ENCODE peak calls at places on chromosomes 6 and 20, in eight cellular contexts. One of them, this sample, is unnamed.

GRCh38 chr20:34315236-34315635 is 12.1 kb upstream of the AHCY start:
- DNase-seq in neural progenitor cell: no peak
- DNase-seq in tibial nerve: no peak
- DNase-seq in lower lobe of right lung: no peak
- DNase-seq in heart right ventricle: no peak
- DNase-seq in H9: no peak
- DNase-seq in GM20000: no peak
- DNase-seq in RWPE2: no peak
- DNase-seq in this sample: no peak

GRCh38 chr6:105326838-105327745 is 75.8 kb downstream of the PREP start:
- DNase-seq in neural progenitor cell: no peak
- DNase-seq in tibial nerve: no peak
- DNase-seq in lower lobe of right lung: no peak
- DNase-seq in heart right ventricle: peak; percentile 32
- DNase-seq in H9: no peak
- DNase-seq in GM20000: no peak
- DNase-seq in RWPE2: no peak
- DNase-seq in this sample: no peak

GRCh38 chr6:114785235-114786127 is 442.7 kb upstream of the HS3ST5 start:
- DNase-seq in neural progenitor cell: no peak
- DNase-seq in tibial nerve: no peak
- DNase-seq in lower lobe of right lung: no peak
- DNase-seq in heart right ventricle: no peak
- DNase-seq in H9: no peak
- DNase-seq in GM20000: no peak
- DNase-seq in RWPE2: no peak
- DNase-seq in this sample: no peak

GRCh38 chr6:14635933-14636599 is 518.5 kb downstream of the CD83 start:
- DNase-seq in neural progenitor cell: no peak
- DNase-seq in tibial nerve: no peak
- DNase-seq in lower lobe of right lung: no peak
- DNase-seq in heart right ventricle: no peak
- DNase-seq in H9: no peak
- DNase-seq in GM20000: peak; percentile 34
- DNase-seq in RWPE2: no peak
- DNase-seq in this sample: no peak

GRCh38 chr20:8938532-8938931 is 130.4 kb upstream of the PLCB4 start:
- DNase-seq in neural progenitor cell: no peak
- DNase-seq in tibial nerve: no peak
- DNase-seq in lower lobe of right lung: no peak
- DNase-seq in heart right ventricle: no peak
- DNase-seq in H9: no peak
- DNase-seq in GM20000: no peak
- DNase-seq in RWPE2: no peak
- DNase-seq in this sample: no peak

GRCh38 chr20:36519944-36520343 is 21.4 kb upstream of the MYL9 start:
- DNase-seq in neural progenitor cell: no peak
- DNase-seq in tibial nerve: no peak
- DNase-seq in lower lobe of right lung: no peak
- DNase-seq in heart right ventricle: no peak
- DNase-seq in H9: no peak
- DNase-seq in GM20000: no peak
- DNase-seq in RWPE2: no peak
- DNase-seq in this sample: no peak

GRCh38 chr6:143843689-143844405 is 709 bp downstream of the LTV1 start:
- DNase-seq in neural progenitor cell: peak; percentile 8
- DNase-seq in tibial nerve: no peak
- DNase-seq in lower lobe of right lung: no peak
- DNase-seq in heart right ventricle: no peak
- DNase-seq in H9: no peak
- DNase-seq in GM20000: no peak
- DNase-seq in RWPE2: no peak
- DNase-seq in this sample: no peak

GRCh38 chr6:139820191-139820590 is 445.7 kb upstream of the CITED2 start:
- DNase-seq in neural progenitor cell: no peak
- DNase-seq in tibial nerve: no peak
- DNase-seq in lower lobe of right lung: no peak
- DNase-seq in heart right ventricle: no peak
- DNase-seq in H9: no peak
- DNase-seq in GM20000: no peak
- DNase-seq in RWPE2: no peak
- DNase-seq in this sample: no peak

GRCh38 chr6:163876391-163876790 is 461.9 kb downstream of the QKI start:
- DNase-seq in neural progenitor cell: peak; percentile 8
- DNase-seq in tibial nerve: no peak
- DNase-seq in lower lobe of right lung: no peak
- DNase-seq in heart right ventricle: no peak
- DNase-seq in H9: no peak
- DNase-seq in GM20000: no peak
- DNase-seq in RWPE2: no peak
- DNase-seq in this sample: no peak

GRCh38 chr20:40962733-40963504 is 65.7 kb upstream of the TOP1 start:
- DNase-seq in neural progenitor cell: peak; percentile 81
- DNase-seq in tibial nerve: peak; percentile 55
- DNase-seq in lower lobe of right lung: peak; percentile 73
- DNase-seq in heart right ventricle: peak; percentile 65
- DNase-seq in H9: peak; percentile 87
- DNase-seq in GM20000: peak; percentile 74
- DNase-seq in RWPE2: peak; percentile 81
- DNase-seq in this sample: peak; percentile 68

GRCh38 chr6:170282512-170283158 is 8.2 kb downstream of the DLL1 start:
- DNase-seq in neural progenitor cell: no peak
- DNase-seq in tibial nerve: no peak
- DNase-seq in lower lobe of right lung: no peak
- DNase-seq in heart right ventricle: no peak
- DNase-seq in H9: no peak
- DNase-seq in GM20000: no peak
- DNase-seq in RWPE2: peak; percentile 19
- DNase-seq in this sample: no peak

GRCh38 chr20:39117486-39117885 is 155.3 kb downstream of the DHX35 start:
- DNase-seq in neural progenitor cell: no peak
- DNase-seq in tibial nerve: no peak
- DNase-seq in lower lobe of right lung: no peak
- DNase-seq in heart right ventricle: no peak
- DNase-seq in H9: no peak
- DNase-seq in GM20000: no peak
- DNase-seq in RWPE2: peak; percentile 91
- DNase-seq in this sample: no peak

GRCh38 chr6:153965996-153966395 is 73.0 kb upstream of the OPRM1 start:
- DNase-seq in neural progenitor cell: no peak
- DNase-seq in tibial nerve: no peak
- DNase-seq in lower lobe of right lung: no peak
- DNase-seq in heart right ventricle: no peak
- DNase-seq in H9: no peak
- DNase-seq in GM20000: no peak
- DNase-seq in RWPE2: no peak
- DNase-seq in this sample: no peak

GRCh38 chr6:57276946-57277345 is 40.5 kb upstream of the PRIM2 start:
- DNase-seq in neural progenitor cell: no peak
- DNase-seq in tibial nerve: no peak
- DNase-seq in lower lobe of right lung: no peak
- DNase-seq in heart right ventricle: no peak
- DNase-seq in H9: no peak
- DNase-seq in GM20000: no peak
- DNase-seq in RWPE2: no peak
- DNase-seq in this sample: no peak

GRCh38 chr6:108689279-108690161 is 128.8 kb downstream of the FOXO3 start:
- DNase-seq in neural progenitor cell: no peak
- DNase-seq in tibial nerve: peak; percentile 81
- DNase-seq in lower lobe of right lung: peak; percentile 91
- DNase-seq in heart right ventricle: peak; percentile 83
- DNase-seq in H9: no peak
- DNase-seq in GM20000: no peak
- DNase-seq in RWPE2: peak; percentile 98
- DNase-seq in this sample: no peak

GRCh38 chr6:73523434-73524123 is 2.7 kb upstream of the EEF1A1 start:
- DNase-seq in neural progenitor cell: no peak
- DNase-seq in tibial nerve: peak; percentile 58
- DNase-seq in lower lobe of right lung: peak; percentile 84
- DNase-seq in heart right ventricle: peak; percentile 57
- DNase-seq in H9: peak; percentile 66
- DNase-seq in GM20000: peak; percentile 78
- DNase-seq in RWPE2: peak; percentile 66
- DNase-seq in this sample: no peak

GRCh38 chr20:18133962-18134361 is 3.7 kb upstream of the KAT14 start:
- DNase-seq in neural progenitor cell: no peak
- DNase-seq in tibial nerve: no peak
- DNase-seq in lower lobe of right lung: no peak
- DNase-seq in heart right ventricle: no peak
- DNase-seq in H9: no peak
- DNase-seq in GM20000: no peak
- DNase-seq in RWPE2: no peak
- DNase-seq in this sample: no peak

GRCh38 chr20:62768234-62768814 is 27.9 kb upstream of the MRGBP start:
- DNase-seq in neural progenitor cell: peak; percentile 60
- DNase-seq in tibial nerve: no peak
- DNase-seq in lower lobe of right lung: peak; percentile 28
- DNase-seq in heart right ventricle: no peak
- DNase-seq in H9: no peak
- DNase-seq in GM20000: no peak
- DNase-seq in RWPE2: no peak
- DNase-seq in this sample: no peak

GRCh38 chr6:129759851-129760595 is 50.0 kb upstream of the ARHGAP18 start:
- DNase-seq in neural progenitor cell: no peak
- DNase-seq in tibial nerve: no peak
- DNase-seq in lower lobe of right lung: no peak
- DNase-seq in heart right ventricle: no peak
- DNase-seq in H9: no peak
- DNase-seq in GM20000: no peak
- DNase-seq in RWPE2: no peak
- DNase-seq in this sample: no peak

DNA sequence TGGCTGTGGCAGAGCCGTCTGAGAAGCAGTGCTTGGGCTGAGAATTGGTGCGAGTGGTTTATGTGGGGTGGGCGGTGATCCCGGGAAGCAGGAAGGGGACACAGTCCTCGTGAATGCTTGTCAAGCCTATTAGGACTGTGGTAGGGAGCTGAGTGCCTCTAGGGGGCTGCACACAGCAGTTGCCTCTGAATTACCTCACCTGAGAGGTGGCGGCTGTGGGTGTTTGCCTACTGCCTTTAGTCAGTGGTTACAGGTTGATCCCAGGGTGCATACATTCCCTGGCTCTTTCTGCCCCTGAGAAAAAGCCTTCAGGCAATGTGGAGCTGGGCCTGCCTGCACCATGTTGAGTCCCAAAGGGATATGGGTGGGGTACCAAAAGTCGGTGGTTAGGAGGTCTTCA is 5.2 kb downstream of the AP5S1 start:
- DNase-seq in neural progenitor cell: no peak
- DNase-seq in tibial nerve: no peak
- DNase-seq in lower lobe of right lung: no peak
- DNase-seq in heart right ventricle: no peak
- DNase-seq in H9: peak; percentile 67
- DNase-seq in GM20000: no peak
- DNase-seq in RWPE2: no peak
- DNase-seq in this sample: no peak
- TF ChIP-seq CTCF in neural progenitor cell: no peak
- TF ChIP-seq CTCF in tibial nerve: no peak
- TF ChIP-seq CTCF in lower lobe of right lung: no peak
- TF ChIP-seq CTCF in heart right ventricle: no peak
- TF ChIP-seq CTCF in H9: peak; percentile 51
- TF ChIP-seq CTCF in GM20000: no peak
- TF ChIP-seq CTCF in RWPE2: no peak
- TF ChIP-seq CTCF in this sample: no peak

DNA sequence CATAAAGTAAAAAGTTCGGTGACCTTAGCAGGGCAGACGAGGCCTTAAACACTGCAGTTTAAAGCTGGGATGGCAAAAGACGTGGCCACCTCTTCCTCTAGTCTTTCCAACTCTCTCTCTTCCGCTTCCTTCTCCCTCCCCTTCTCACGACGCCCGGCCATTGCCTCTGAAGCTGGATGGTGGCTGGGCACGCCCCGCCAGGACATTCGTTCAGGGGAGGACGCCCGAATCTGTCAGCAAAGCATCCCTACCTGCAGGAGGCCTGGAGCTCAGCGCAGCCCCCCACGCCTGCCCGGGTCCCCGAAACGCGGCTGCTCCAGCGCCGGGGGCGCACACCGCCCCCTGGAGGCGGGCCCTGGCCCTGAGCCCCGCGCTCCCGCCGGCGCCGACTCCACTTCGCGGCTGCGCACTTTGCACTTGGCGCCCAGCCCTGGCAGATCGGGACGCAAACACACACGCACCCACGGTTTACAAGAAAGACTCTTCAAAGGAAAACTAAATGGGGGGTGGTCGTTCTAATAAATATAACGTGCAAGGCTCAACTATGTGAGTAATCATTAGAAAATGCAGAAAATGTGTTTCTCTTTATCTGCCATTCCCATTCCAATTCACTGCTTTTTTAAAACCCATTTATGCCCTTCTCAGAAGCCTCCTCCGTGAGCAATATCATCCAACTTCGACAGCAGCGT is 54.7 kb upstream of the FOXC1 start:
- DNase-seq in neural progenitor cell: peak; percentile 78
- DNase-seq in tibial nerve: peak; percentile 75
- DNase-seq in lower lobe of right lung: peak; percentile 79
- DNase-seq in heart right ventricle: peak; percentile 68
- DNase-seq in H9: peak; percentile 49
- DNase-seq in GM20000: peak; percentile 79
- DNase-seq in RWPE2: no peak
- DNase-seq in this sample: peak; percentile 73
- TF ChIP-seq CTCF in neural progenitor cell: peak; percentile 81
- TF ChIP-seq CTCF in tibial nerve: peak; percentile 91
- TF ChIP-seq CTCF in lower lobe of right lung: peak; percentile 81
- TF ChIP-seq CTCF in heart right ventricle: peak; percentile 82
- TF ChIP-seq CTCF in H9: peak; percentile 50
- TF ChIP-seq CTCF in GM20000: peak; percentile 61
- TF ChIP-seq CTCF in RWPE2: peak; percentile 97
- TF ChIP-seq CTCF in this sample: peak; percentile 49

GRCh38 chr20:10447028-10447427 is 11.9 kb downstream of the SLX4IP start:
- DNase-seq in neural progenitor cell: no peak
- DNase-seq in tibial nerve: no peak
- DNase-seq in lower lobe of right lung: no peak
- DNase-seq in heart right ventricle: no peak
- DNase-seq in H9: no peak
- DNase-seq in GM20000: peak; percentile 70
- DNase-seq in RWPE2: no peak
- DNase-seq in this sample: no peak
- TF ChIP-seq CTCF in neural progenitor cell: no peak
- TF ChIP-seq CTCF in tibial nerve: no peak
- TF ChIP-seq CTCF in lower lobe of right lung: no peak
- TF ChIP-seq CTCF in heart right ventricle: no peak
- TF ChIP-seq CTCF in H9: no peak
- TF ChIP-seq CTCF in GM20000: no peak
- TF ChIP-seq CTCF in RWPE2: peak; percentile 25
- TF ChIP-seq CTCF in this sample: no peak

GRCh38 chr20:22584922-22585785 is 782 bp upstream of the FOXA2 start:
- DNase-seq in neural progenitor cell: peak; percentile 68
- DNase-seq in tibial nerve: no peak
- DNase-seq in lower lobe of right lung: peak; percentile 57
- DNase-seq in heart right ventricle: no peak
- DNase-seq in H9: peak; percentile 55
- DNase-seq in GM20000: no peak
- DNase-seq in RWPE2: no peak
- DNase-seq in this sample: no peak

GRCh38 chr20:22586645-22587310 is 2.4 kb upstream of the FOXA2 start:
- DNase-seq in neural progenitor cell: peak; percentile 84
- DNase-seq in tibial nerve: peak; percentile 23
- DNase-seq in lower lobe of right lung: peak; percentile 78
- DNase-seq in heart right ventricle: no peak
- DNase-seq in H9: peak; percentile 77
- DNase-seq in GM20000: peak; percentile 74
- DNase-seq in RWPE2: no peak
- DNase-seq in this sample: no peak

GRCh38 chr20:22585786-22586493 is 1.6 kb upstream of the FOXA2 start:
- DNase-seq in neural progenitor cell: no peak
- DNase-seq in tibial nerve: no peak
- DNase-seq in lower lobe of right lung: no peak
- DNase-seq in heart right ventricle: no peak
- DNase-seq in H9: no peak
- DNase-seq in GM20000: no peak
- DNase-seq in RWPE2: no peak
- DNase-seq in this sample: no peak

GRCh38 chr20:22590662-22591061 is 6.3 kb upstream of the FOXA2 start:
- DNase-seq in neural progenitor cell: no peak
- DNase-seq in tibial nerve: no peak
- DNase-seq in lower lobe of right lung: no peak
- DNase-seq in heart right ventricle: no peak
- DNase-seq in H9: peak; percentile 54
- DNase-seq in GM20000: no peak
- DNase-seq in RWPE2: no peak
- DNase-seq in this sample: no peak
- TF ChIP-seq CTCF in neural progenitor cell: no peak
- TF ChIP-seq CTCF in tibial nerve: no peak
- TF ChIP-seq CTCF in lower lobe of right lung: no peak
- TF ChIP-seq CTCF in heart right ventricle: no peak
- TF ChIP-seq CTCF in H9: no peak
- TF ChIP-seq CTCF in GM20000: no peak
- TF ChIP-seq CTCF in RWPE2: no peak
- TF ChIP-seq CTCF in this sample: no peak

This sample was measured in D721Med.